ENCODE peak calls at places on chromosomes 4 and X, in four cellular contexts. W, H, Q and P are unnamed samples. For H3K4me1, the result is how much of the 10 kb centered on the place peaks cover.

GRCh38 chr4:33850503-33850902 is 2393.8 kb downstream of the ARAP2 start:
- DNase-seq in W (no peak), H (no peak), Q (no peak), P (no peak)

GRCh38 chrX:41722816-41723215 is 1.2 kb upstream of the GPR82 start:
- DNase-seq in W (no peak), H (no peak), Q (no peak), P (no peak)

GRCh38 chr4:24164054-24164453 is 274.2 kb upstream of the PPARGC1A start:
- DNase-seq in W (no peak), H (no peak), Q (no peak), P (peak)

GRCh38 chr4:5203309-5203708 is 152.0 kb downstream of the STK32B start:
- DNase-seq in W (no peak), H (no peak), Q (no peak), P (no peak)

GRCh38 chrX:102995316-102995715 is 58.2 kb downstream of the RAB40AL start:
- DNase-seq in W (no peak), H (no peak), Q (no peak), P (no peak)

GRCh38 chr4:127249767-127250108 is 383.0 kb upstream of the INTU start:
- DNase-seq in W (no peak), H (no peak), Q (no peak), P (no peak)

GRCh38 chr4:145041378-145041777 is 56.6 kb downstream of the ANAPC10 start:
- DNase-seq in W (no peak), H (no peak), Q (peak), P (no peak)

GRCh38 chr4:184854673-184855072 is 28.9 kb upstream of the ACSL1 start:
- DNase-seq in W (no peak), H (no peak), Q (peak), P (no peak)

GRCh38 chrX:36684053-36684452 is 324.1 kb upstream of the FAM47C start:
- DNase-seq in W (peak), H (no peak), Q (no peak), P (no peak)

GRCh38 chr4:2290488-2290887 is 28.6 kb upstream of the MXD4 start:
- DNase-seq in W (no peak), H (peak), Q (no peak), P (no peak)

GRCh38 chr4:105605493-105605892 is 53.1 kb downstream of the ARHGEF38 start:
- DNase-seq in W (no peak), H (no peak), Q (no peak), P (no peak)

GRCh38 chr4:38166082-38166481 is 205.9 kb downstream of the PTTG2 start:
- DNase-seq in W (peak), H (no peak), Q (peak), P (no peak)

GRCh38 chrX:100685284-100685996 is 41.4 kb downstream of the SRPX2 start:
- DNase-seq in W (peak), H (peak), Q (peak), P (peak)

GRCh38 chr4:158159718-158160094 is 13.1 kb downstream of the GASK1B start:
- DNase-seq in W (no peak), H (no peak), Q (no peak), P (no peak)
- H3K4me1 ChIP-seq in W (under half), H (half or more), Q (under half), P (under half)

DNA sequence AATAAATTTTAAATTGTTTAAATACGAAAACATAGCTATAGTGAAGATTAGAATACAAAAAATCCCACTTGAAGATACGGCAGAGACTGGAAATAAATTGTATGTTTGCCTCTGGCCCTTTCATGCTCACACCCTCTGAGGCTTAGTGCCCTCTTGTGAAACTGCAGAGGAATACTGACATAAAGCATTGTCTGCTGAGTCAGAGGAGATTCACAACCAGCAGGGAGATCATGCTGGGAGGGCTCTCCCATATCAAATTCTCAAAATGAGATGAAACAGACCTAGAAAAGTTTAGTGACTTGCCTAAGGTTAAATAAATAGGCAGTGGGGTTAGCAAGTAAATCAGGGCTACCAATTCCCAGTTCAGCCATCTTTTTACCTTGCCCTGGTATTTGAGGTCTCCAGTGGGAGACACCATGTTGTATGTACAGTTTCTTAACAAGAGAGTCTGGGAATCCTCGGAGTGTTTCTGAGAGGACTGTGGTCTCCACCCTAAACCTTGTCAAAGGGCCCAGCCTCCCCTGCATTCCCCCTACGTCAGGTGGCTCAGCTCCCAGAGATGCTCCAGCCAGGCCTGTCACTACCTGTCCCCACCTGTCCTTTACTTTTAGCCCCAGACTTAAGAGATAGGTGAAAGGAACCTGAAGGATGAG is 581.4 kb upstream of the DIPK2B start:
- DNase-seq in W (peak), H (peak), Q (no peak), P (no peak)
- H3K4me1 ChIP-seq in W (under half), H (under half), Q (under half), P (under half)

DNA sequence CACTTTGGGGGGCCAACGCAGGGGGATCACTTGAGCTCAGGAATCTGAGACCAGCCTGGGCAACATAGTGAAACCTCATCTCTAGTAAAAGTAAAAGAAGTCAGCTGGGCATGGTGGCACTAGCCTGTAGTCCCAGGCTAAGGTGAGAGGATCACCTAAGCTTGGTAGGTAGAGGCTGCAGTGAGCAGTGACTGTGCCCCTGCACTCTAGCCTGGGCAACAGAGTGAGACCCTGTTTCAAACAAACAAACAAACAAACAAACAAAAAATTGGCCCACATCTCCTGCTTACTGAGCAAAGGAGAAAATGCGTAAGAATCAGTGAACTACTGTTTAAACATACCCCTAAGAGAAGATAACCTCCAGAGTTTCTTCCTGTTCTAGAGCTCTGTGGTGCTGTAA is 85.3 kb downstream of the FRYL start:
- DNase-seq in W (no peak), H (no peak), Q (no peak), P (no peak)
- H3K4me1 ChIP-seq in W (under half), H (under half), Q (under half), P (under half)

DNA sequence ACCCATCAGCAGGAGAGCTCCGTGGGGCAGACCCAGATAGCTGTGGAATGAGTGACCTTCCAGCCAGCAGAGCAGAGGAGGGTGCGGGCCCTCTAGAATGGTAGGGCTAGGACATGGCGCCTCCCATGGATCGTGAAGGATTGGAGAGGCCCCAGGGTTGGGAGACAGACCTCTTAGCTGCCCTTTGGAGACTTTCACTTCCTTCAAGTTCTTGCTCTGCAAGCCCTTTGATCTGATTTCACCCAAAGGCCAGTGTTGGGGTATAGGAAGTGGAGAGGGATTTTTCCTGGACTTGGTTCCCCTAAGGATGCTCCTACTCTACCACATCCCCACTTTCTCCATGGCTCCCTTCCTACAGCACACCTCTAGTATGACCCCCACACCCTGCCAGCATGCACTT is 3.0 kb downstream of the SASH3 start:
- DNase-seq in W (no peak), H (no peak), Q (no peak), P (no peak)
- H3K4me1 ChIP-seq in W (under half), H (under half), Q (half or more), P (under half)